ENCODE peak calls at places on chromosomes 5 and 9, in eight cellular contexts. One of them, this sample, is unnamed.

GRCh38 chr5:138824924-138825863 is 49.9 kb downstream of the LRRTM2 start:
- DNase-seq in fibroblast of gingiva: peak; percentile 8
- DNase-seq in activated T-cell treated with anti-CD3 and anti-CD28 coated beads, Interleukin-2, amount 50 U/mL, for 72 hours: no peak
- DNase-seq in T-helper 1 cell: no peak
- DNase-seq in activated naive CD4-positive, alpha-beta T cell treated with anti-CD3 and anti-CD28 coated beads, Interleukin-2, amount 50 U/mL, for 16 hours: no peak
- DNase-seq in HL-60: no peak
- DNase-seq in HS-27A: no peak
- DNase-seq in G401: peak; percentile 33
- DNase-seq in this sample: no peak

GRCh38 chr5:1934056-1934394 is 51.3 kb upstream of the IRX4 start:
- DNase-seq in fibroblast of gingiva: no peak
- DNase-seq in activated T-cell treated with anti-CD3 and anti-CD28 coated beads, Interleukin-2, amount 50 U/mL, for 72 hours: no peak
- DNase-seq in T-helper 1 cell: no peak
- DNase-seq in activated naive CD4-positive, alpha-beta T cell treated with anti-CD3 and anti-CD28 coated beads, Interleukin-2, amount 50 U/mL, for 16 hours: no peak
- DNase-seq in HL-60: no peak
- DNase-seq in HS-27A: no peak
- DNase-seq in G401: no peak
- DNase-seq in this sample: no peak

GRCh38 chr9:79471577-79472543 is 99.9 kb upstream of the TLE4 start:
- DNase-seq in fibroblast of gingiva: peak; percentile 84
- DNase-seq in activated T-cell treated with anti-CD3 and anti-CD28 coated beads, Interleukin-2, amount 50 U/mL, for 72 hours: peak; percentile 11
- DNase-seq in T-helper 1 cell: peak; percentile 8
- DNase-seq in activated naive CD4-positive, alpha-beta T cell treated with anti-CD3 and anti-CD28 coated beads, Interleukin-2, amount 50 U/mL, for 16 hours: peak; percentile 13
- DNase-seq in HL-60: no peak
- DNase-seq in HS-27A: no peak
- DNase-seq in G401: peak; percentile 94
- DNase-seq in this sample: no peak

GRCh38 chr5:95382843-95383242 is 8.3 kb upstream of the FAM81B start:
- DNase-seq in fibroblast of gingiva: no peak
- DNase-seq in activated T-cell treated with anti-CD3 and anti-CD28 coated beads, Interleukin-2, amount 50 U/mL, for 72 hours: no peak
- DNase-seq in T-helper 1 cell: no peak
- DNase-seq in activated naive CD4-positive, alpha-beta T cell treated with anti-CD3 and anti-CD28 coated beads, Interleukin-2, amount 50 U/mL, for 16 hours: no peak
- DNase-seq in HL-60: no peak
- DNase-seq in HS-27A: no peak
- DNase-seq in G401: no peak
- DNase-seq in this sample: no peak

GRCh38 chr9:114216081-114216480 is 60.7 kb downstream of the COL27A1 start:
- DNase-seq in fibroblast of gingiva: peak; percentile 53
- DNase-seq in activated T-cell treated with anti-CD3 and anti-CD28 coated beads, Interleukin-2, amount 50 U/mL, for 72 hours: no peak
- DNase-seq in T-helper 1 cell: no peak
- DNase-seq in activated naive CD4-positive, alpha-beta T cell treated with anti-CD3 and anti-CD28 coated beads, Interleukin-2, amount 50 U/mL, for 16 hours: no peak
- DNase-seq in HL-60: no peak
- DNase-seq in HS-27A: no peak
- DNase-seq in G401: no peak
- DNase-seq in this sample: no peak

GRCh38 chr5:143921525-143922311 is 109.8 kb downstream of the HMHB1 start:
- DNase-seq in fibroblast of gingiva: peak; percentile 96
- DNase-seq in activated T-cell treated with anti-CD3 and anti-CD28 coated beads, Interleukin-2, amount 50 U/mL, for 72 hours: no peak
- DNase-seq in T-helper 1 cell: no peak
- DNase-seq in activated naive CD4-positive, alpha-beta T cell treated with anti-CD3 and anti-CD28 coated beads, Interleukin-2, amount 50 U/mL, for 16 hours: no peak
- DNase-seq in HL-60: no peak
- DNase-seq in HS-27A: peak; percentile 76
- DNase-seq in G401: no peak
- DNase-seq in this sample: no peak

GRCh38 chr5:38831909-38832308 is 13.9 kb upstream of the OSMR start:
- DNase-seq in fibroblast of gingiva: peak; percentile 44
- DNase-seq in activated T-cell treated with anti-CD3 and anti-CD28 coated beads, Interleukin-2, amount 50 U/mL, for 72 hours: no peak
- DNase-seq in T-helper 1 cell: no peak
- DNase-seq in activated naive CD4-positive, alpha-beta T cell treated with anti-CD3 and anti-CD28 coated beads, Interleukin-2, amount 50 U/mL, for 16 hours: no peak
- DNase-seq in HL-60: no peak
- DNase-seq in HS-27A: no peak
- DNase-seq in G401: no peak
- DNase-seq in this sample: no peak

GRCh38 chr5:112533315-112533867 is 114.3 kb upstream of the EPB41L4A start:
- DNase-seq in fibroblast of gingiva: no peak
- DNase-seq in activated T-cell treated with anti-CD3 and anti-CD28 coated beads, Interleukin-2, amount 50 U/mL, for 72 hours: no peak
- DNase-seq in T-helper 1 cell: no peak
- DNase-seq in activated naive CD4-positive, alpha-beta T cell treated with anti-CD3 and anti-CD28 coated beads, Interleukin-2, amount 50 U/mL, for 16 hours: no peak
- DNase-seq in HL-60: no peak
- DNase-seq in HS-27A: no peak
- DNase-seq in G401: no peak
- DNase-seq in this sample: no peak

GRCh38 chr9:89911721-89912604 is 307.2 kb downstream of the GADD45G start:
- DNase-seq in fibroblast of gingiva: no peak
- DNase-seq in activated T-cell treated with anti-CD3 and anti-CD28 coated beads, Interleukin-2, amount 50 U/mL, for 72 hours: no peak
- DNase-seq in T-helper 1 cell: no peak
- DNase-seq in activated naive CD4-positive, alpha-beta T cell treated with anti-CD3 and anti-CD28 coated beads, Interleukin-2, amount 50 U/mL, for 16 hours: no peak
- DNase-seq in HL-60: no peak
- DNase-seq in HS-27A: no peak
- DNase-seq in G401: no peak
- DNase-seq in this sample: no peak

GRCh38 chr9:73200694-73201432 is 49.2 kb downstream of the ANXA1 start:
- DNase-seq in fibroblast of gingiva: peak; percentile 30
- DNase-seq in activated T-cell treated with anti-CD3 and anti-CD28 coated beads, Interleukin-2, amount 50 U/mL, for 72 hours: no peak
- DNase-seq in T-helper 1 cell: no peak
- DNase-seq in activated naive CD4-positive, alpha-beta T cell treated with anti-CD3 and anti-CD28 coated beads, Interleukin-2, amount 50 U/mL, for 16 hours: no peak
- DNase-seq in HL-60: no peak
- DNase-seq in HS-27A: no peak
- DNase-seq in G401: peak; percentile 30
- DNase-seq in this sample: no peak

GRCh38 chr5:176577312-176578176 is 28.4 kb downstream of the CDHR2 start:
- DNase-seq in fibroblast of gingiva: no peak
- DNase-seq in activated T-cell treated with anti-CD3 and anti-CD28 coated beads, Interleukin-2, amount 50 U/mL, for 72 hours: no peak
- DNase-seq in T-helper 1 cell: no peak
- DNase-seq in activated naive CD4-positive, alpha-beta T cell treated with anti-CD3 and anti-CD28 coated beads, Interleukin-2, amount 50 U/mL, for 16 hours: no peak
- DNase-seq in HL-60: no peak
- DNase-seq in HS-27A: no peak
- DNase-seq in G401: no peak
- DNase-seq in this sample: no peak

GRCh38 chr5:134574521-134574920 is 49.1 kb downstream of the JADE2 start:
- DNase-seq in fibroblast of gingiva: peak; percentile 63
- DNase-seq in activated T-cell treated with anti-CD3 and anti-CD28 coated beads, Interleukin-2, amount 50 U/mL, for 72 hours: no peak
- DNase-seq in T-helper 1 cell: no peak
- DNase-seq in activated naive CD4-positive, alpha-beta T cell treated with anti-CD3 and anti-CD28 coated beads, Interleukin-2, amount 50 U/mL, for 16 hours: no peak
- DNase-seq in HL-60: no peak
- DNase-seq in HS-27A: no peak
- DNase-seq in G401: peak; percentile 88
- DNase-seq in this sample: no peak

GRCh38 chr9:88390371-88390990 is 2.2 kb downstream of the SPIN1 start:
- DNase-seq in fibroblast of gingiva: peak; percentile 68
- DNase-seq in activated T-cell treated with anti-CD3 and anti-CD28 coated beads, Interleukin-2, amount 50 U/mL, for 72 hours: no peak
- DNase-seq in T-helper 1 cell: no peak
- DNase-seq in activated naive CD4-positive, alpha-beta T cell treated with anti-CD3 and anti-CD28 coated beads, Interleukin-2, amount 50 U/mL, for 16 hours: no peak
- DNase-seq in HL-60: no peak
- DNase-seq in HS-27A: no peak
- DNase-seq in G401: no peak
- DNase-seq in this sample: no peak